ENCODE peak calls at places on chromosome 3, in six cellular contexts. A is keratinocyte, H is fibroblast of pulmonary artery, Z is endothelial cell, T is WTC11, L is AG09309. Y is an unnamed sample.
A peak's percentile ranks its signal among the peaks of the same experiment; 100 is the strongest.

GRCh38 chr3:112653881-112654300 is 12.9 kb upstream of the CCDC80 start:
- DNase-seq in A (no peak), L (peak; percentile 64), T (no peak), Z (no peak), H (peak; percentile 80), Y (peak; percentile 96)

GRCh38 chr3:137304313-137305056 is 346.7 kb downstream of the IL20RB start:
- DNase-seq in T (peak; percentile 54), L (no peak), H (no peak), Z (no peak), A (no peak), Y (no peak)

GRCh38 chr3:115699741-115700140 is 76.4 kb downstream of the GAP43 start:
- DNase-seq in A (no peak), H (peak; percentile 43), Z (no peak), T (no peak), L (no peak), Y (peak; percentile 41)

GRCh38 chr3:3038201-3038991 is 71.8 kb downstream of the IL5RA start:
- DNase-seq in L (no peak), Z (no peak), A (no peak), T (no peak), H (no peak), Y (no peak)

GRCh38 chr3:171192176-171192854 is 165.8 kb upstream of the SLC2A2 start:
- DNase-seq in Z (no peak), L (peak; percentile 63), A (no peak), T (no peak), H (peak; percentile 90), Y (peak; percentile 96)

GRCh38 chr3:150291515-150291914 is 116.6 kb upstream of the TSC22D2 start:
- DNase-seq in L (no peak), A (no peak), T (no peak), H (no peak), Z (no peak), Y (no peak)

GRCh38 chr3:148866261-148866660 is 1.2 kb downstream of the CPA3 start:
- DNase-seq in Z (no peak), L (peak; percentile 71), T (no peak), H (peak; percentile 71), A (no peak), Y (peak; percentile 83)

GRCh38 chr3:126349611-126350501 is 7.4 kb downstream of the KLF15 start:
- DNase-seq in T (peak; percentile 18), H (no peak), L (no peak), Z (no peak), A (no peak), Y (no peak)

GRCh38 chr3:42753757-42754156 is 19.3 kb downstream of the CCDC13 start:
- DNase-seq in Z (no peak), A (no peak), T (no peak), L (no peak), H (no peak), Y (no peak)

GRCh38 chr3:156349978-156350377 is 204.9 kb downstream of the SSR3 start:
- DNase-seq in H (no peak), T (no peak), A (no peak), L (no peak), Z (no peak), Y (no peak)

DNA sequence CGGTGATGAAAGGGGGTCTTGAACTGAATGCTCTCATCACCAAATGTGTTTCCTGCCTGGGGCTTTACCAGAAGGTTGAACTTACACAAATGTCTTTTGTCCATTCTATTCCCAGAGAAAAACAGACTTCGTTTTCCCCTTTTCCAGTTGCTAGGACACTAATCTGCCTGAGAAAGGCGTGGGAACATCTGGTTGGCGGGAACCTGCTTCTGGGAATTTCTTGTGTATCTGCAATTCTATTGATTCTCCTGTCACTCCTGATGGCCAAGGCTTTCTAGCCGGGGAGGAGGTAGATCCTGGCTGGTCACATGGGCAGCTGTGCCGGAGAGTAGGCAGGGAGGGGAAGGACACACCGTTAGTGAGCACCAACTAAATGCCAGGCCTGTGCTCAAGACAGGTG is 31.1 kb upstream of the CCDC174 start:
- DNase-seq in H (no peak), T (no peak), A (no peak), L (no peak), Z (peak; percentile 33), Y (no peak)
- TF ChIP-seq CTCF in H (no peak), T (no peak), A (no peak), L (no peak), Z (no peak), Y (no peak)

GRCh38 chr3:130084581-130084980 is 3.0 kb downstream of the ALG1L2 start:
- DNase-seq in A (no peak), T (no peak), Z (no peak), L (no peak), H (no peak), Y (no peak)

GRCh38 chr3:130093741-130094391 is 12.2 kb downstream of the ALG1L2 start:
- DNase-seq in T (peak; percentile 60), Z (no peak), L (no peak), H (no peak), A (no peak), Y (no peak)

GRCh38 chr3:130085881-130086280 is 4.2 kb downstream of the ALG1L2 start:
- DNase-seq in Z (no peak), A (no peak), L (no peak), H (no peak), T (no peak), Y (no peak)

GRCh38 chr3:130091958-130092357 is 10.3 kb downstream of the ALG1L2 start:
- DNase-seq in Z (no peak), L (no peak), A (no peak), T (no peak), H (no peak), Y (no peak)

DNA sequence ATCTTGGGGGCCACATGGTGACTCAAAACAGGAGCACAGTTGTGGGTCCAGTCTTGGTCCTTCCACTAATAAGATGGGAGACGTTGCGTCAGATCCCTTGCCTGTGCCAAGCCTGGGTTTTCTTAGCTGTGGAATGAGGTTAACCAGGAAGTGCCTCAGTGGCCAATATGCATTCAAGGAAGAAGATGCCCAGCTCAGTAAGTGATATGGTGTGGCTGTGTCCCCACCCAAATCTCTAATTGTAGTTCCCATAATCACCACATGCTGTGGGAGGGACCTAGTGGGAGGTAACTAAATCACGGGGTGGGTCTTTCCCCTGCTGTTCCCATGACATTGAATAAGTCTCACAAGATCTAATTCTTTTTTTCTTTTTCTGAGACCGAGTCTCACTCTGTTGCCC is 6.4 kb downstream of the ALG1L2 start:
- DNase-seq in T (no peak), Z (no peak), A (no peak), L (no peak), H (no peak), Y (no peak)
- TF ChIP-seq CTCF in T (no peak), Z (no peak), A (no peak), L (no peak), H (no peak), Y (no peak)

GRCh38 chr3:105997466-105997799 is 128.6 kb upstream of the CBLB start:
- DNase-seq in H (no peak), Z (no peak), L (no peak), A (no peak), T (no peak), Y (no peak)
- TF ChIP-seq CTCF in H (no peak), Z (no peak), L (no peak), A (no peak), T (no peak), Y (no peak)

GRCh38 chr3:98259707-98260106 is 4.3 kb upstream of the OR5H6 start:
- DNase-seq in Z (no peak), L (no peak), T (peak; percentile 47), A (no peak), H (no peak), Y (no peak)
- TF ChIP-seq CTCF in Z (no peak), L (no peak), T (peak; percentile 49), A (peak; percentile 51), H (no peak), Y (no peak)

GRCh38 chr3:14188367-14188766 is 9.8 kb downstream of the LSM3 start:
- DNase-seq in T (no peak), H (no peak), L (no peak), Z (no peak), A (no peak), Y (no peak)
- TF ChIP-seq CTCF in T (no peak), H (no peak), L (no peak), Z (no peak), A (no peak), Y (no peak)

DNA sequence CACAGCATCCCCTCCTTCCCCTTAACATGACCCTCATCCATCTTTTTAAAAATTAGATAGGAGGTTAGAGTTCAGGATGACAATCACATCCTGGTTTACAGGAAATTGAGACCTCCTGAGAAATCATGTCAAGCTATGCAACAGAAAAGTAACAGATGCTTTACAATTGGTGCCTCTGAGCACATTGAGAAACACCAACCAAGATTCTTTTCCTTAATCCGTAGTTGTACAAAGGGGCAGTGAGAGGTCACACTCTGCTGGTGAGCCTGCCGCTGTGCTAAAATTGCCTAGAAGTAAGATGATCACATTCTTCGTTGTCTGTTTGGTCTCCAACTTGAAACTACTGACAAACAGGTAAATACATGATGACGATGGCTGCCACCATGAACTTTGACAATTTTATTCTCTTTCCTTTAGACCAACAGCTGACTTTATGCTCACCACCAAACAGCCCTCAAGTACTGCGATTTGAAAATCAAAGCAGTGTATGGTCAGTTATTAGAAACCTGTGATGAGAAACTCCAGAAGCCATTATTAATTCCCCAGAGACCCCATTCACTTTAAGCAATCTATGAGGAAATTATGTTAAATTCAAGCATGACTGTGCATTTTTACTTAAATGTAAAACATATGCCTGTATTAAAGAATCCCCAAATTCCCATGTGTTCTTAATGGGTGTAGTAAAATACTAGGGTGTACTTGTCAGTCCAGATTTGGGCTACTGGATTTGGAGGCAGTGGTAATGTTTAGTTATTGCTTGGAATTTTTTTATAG is 210.7 kb upstream of the UBE2E1 start:
- DNase-seq in L (no peak), T (no peak), H (peak; percentile 42), A (no peak), Z (no peak), Y (peak; percentile 94)
- TF ChIP-seq CTCF in L (no peak), T (no peak), H (no peak), A (no peak), Z (no peak), Y (peak; percentile 56)

GRCh38 chr3:190053919-190054672 is 66.6 kb downstream of the P3H2 start:
- DNase-seq in L (no peak), A (no peak), T (no peak), H (peak; percentile 75), Z (no peak), Y (peak; percentile 83)
- TF ChIP-seq CTCF in L (peak; percentile 20), A (peak; percentile 35), T (no peak), H (peak; percentile 9), Z (no peak), Y (peak; percentile 7)

GRCh38 chr3:39641210-39641718 is 168.1 kb upstream of the MYRIP start:
- DNase-seq in H (no peak), Z (no peak), A (no peak), L (no peak), T (no peak), Y (no peak)

GRCh38 chr3:39638286-39638685 is 170.8 kb downstream of the MOBP start:
- DNase-seq in T (no peak), L (no peak), H (peak; percentile 21), A (no peak), Z (no peak), Y (peak; percentile 19)

GRCh38 chr3:39639344-39640236 is 169.8 kb upstream of the MYRIP start:
- DNase-seq in A (peak; percentile 81), H (peak; percentile 93), Z (no peak), L (peak; percentile 81), T (no peak), Y (peak; percentile 93)

GRCh38 chr3:39637807-39638206 is 170.3 kb downstream of the MOBP start:
- DNase-seq in H (peak; percentile 45), Z (no peak), A (peak; percentile 32), T (no peak), L (no peak), Y (peak; percentile 49)
- TF ChIP-seq CTCF in H (peak; percentile 36), Z (no peak), A (peak; percentile 39), T (no peak), L (peak; percentile 38), Y (peak; percentile 42)

GRCh38 chr3:179811321-179812095 is 158.7 kb downstream of the USP13 start:
- DNase-seq in A (peak; percentile 9), L (peak; percentile 67), T (peak; percentile 44), Z (peak; percentile 49), H (peak; percentile 77), Y (peak; percentile 90)
- TF ChIP-seq CTCF in A (peak; percentile 56), L (peak; percentile 64), T (peak; percentile 59), Z (peak; percentile 49), H (peak; percentile 76), Y (peak; percentile 85)